ENCODE peak calls at places on chromosome 15, in nine cellular contexts. A is psoas muscle, F is adrenal gland, Y is dorsolateral prefrontal cortex, R is Panc1, B is neural progenitor cell, S is A549, D is cardiac muscle cell, I is SK-N-MC. N is an unnamed sample.

GRCh38 chr15:53872410-53872809 is 105.8 kb upstream of the UNC13C start:
- DNase-seq in A (no peak), F (no peak), Y (no peak), R (no peak), B (no peak), S (no peak), D (no peak), I (peak), N (no peak)

GRCh38 chr15:82595766-82596165 is 51.4 kb downstream of the CPEB1 start:
- DNase-seq in A (no peak), F (no peak), Y (no peak), R (no peak), B (peak), S (no peak), D (no peak), I (no peak), N (no peak)

GRCh38 chr15:79673416-79674123 is 223.2 kb downstream of the MTHFS start:
- DNase-seq in A (no peak), F (no peak), Y (no peak), R (no peak), B (peak), S (peak), D (no peak), I (no peak), N (peak)

GRCh38 chr15:37995461-37996347 is 61.3 kb downstream of the TMCO5A start:
- DNase-seq in A (no peak), F (peak), Y (no peak), R (no peak), B (peak), S (no peak), D (peak), I (no peak), N (peak)

GRCh38 chr15:85312486-85312885 is 67.9 kb upstream of the AKAP13 start:
- DNase-seq in A (no peak), F (no peak), Y (no peak), R (no peak), B (no peak), S (no peak), D (no peak), I (no peak), N (peak)

GRCh38 chr15:61621146-61621545 is 392.0 kb upstream of the RORA start:
- DNase-seq in A (peak), F (peak), Y (no peak), R (no peak), B (peak), S (no peak), D (peak), I (no peak), N (peak)

GRCh38 chr15:59550961-59551360 is 60.6 kb upstream of the GCNT3 start:
- DNase-seq in A (no peak), F (no peak), Y (no peak), R (no peak), B (no peak), S (no peak), D (no peak), I (no peak), N (no peak)

GRCh38 chr15:75782926-75783325 is 60.3 kb upstream of the UBE2Q2 start:
- DNase-seq in A (no peak), F (no peak), Y (no peak), R (no peak), B (no peak), S (no peak), D (no peak), I (no peak), N (no peak)

GRCh38 chr15:100849021-100849831 is 30.4 kb upstream of the ALDH1A3 start:
- DNase-seq in A (peak), F (no peak), Y (peak), R (peak), B (no peak), S (peak), D (peak), I (no peak), N (peak)

GRCh38 chr15:94174399-94174802 is 57.0 kb upstream of the MCTP2 start:
- DNase-seq in A (no peak), F (no peak), Y (no peak), R (no peak), B (no peak), S (no peak), D (no peak), I (no peak), N (peak)

GRCh38 chr15:25171856-25172687 is 217.3 kb downstream of the SNRPN start:
- DNase-seq in A (peak), F (no peak), Y (no peak), R (no peak), B (no peak), S (no peak), D (no peak), I (no peak), N (no peak)

GRCh38 chr15:74995779-74996765 is 709 bp downstream of the SCAMP5 start:
- DNase-seq in A (no peak), F (peak), Y (peak), R (no peak), B (peak), S (no peak), D (peak), I (no peak), N (no peak)

GRCh38 chr15:23038741-23039150 is 623 bp downstream of the TUBGCP5 start:
- DNase-seq in A (no peak), F (peak), Y (no peak), R (no peak), B (no peak), S (peak), D (no peak), I (no peak), N (peak)

GRCh38 chr15:27746556-27746955 is 352.6 kb downstream of the OCA2 start:
- DNase-seq in A (no peak), F (no peak), Y (no peak), R (no peak), B (no peak), S (no peak), D (no peak), I (no peak), N (no peak)

GRCh38 chr15:64050281-64051092 is 4.2 kb upstream of the DAPK2 start:
- DNase-seq in A (no peak), F (no peak), Y (no peak), R (no peak), B (no peak), S (peak), D (no peak), I (no peak), N (no peak)

GRCh38 chr15:63800245-63800644 is 33.5 kb downstream of the HERC1 start:
- DNase-seq in A (no peak), F (no peak), Y (no peak), R (no peak), B (no peak), S (no peak), D (no peak), I (no peak), N (no peak)

GRCh38 chr15:92614301-92614700 is 41.3 kb downstream of the FAM174B start:
- DNase-seq in A (no peak), F (no peak), Y (no peak), R (no peak), B (no peak), S (no peak), D (no peak), I (no peak), N (no peak)

GRCh38 chr15:64247906-64248541 is 85.2 kb upstream of the PPIB start:
- DNase-seq in A (no peak), F (peak), Y (no peak), R (peak), B (no peak), S (peak), D (no peak), I (no peak), N (peak)

GRCh38 chr15:32877201-32877600 is 159.4 kb downstream of the GREM1 start:
- DNase-seq in A (no peak), F (no peak), Y (no peak), R (no peak), B (no peak), S (no peak), D (no peak), I (no peak), N (no peak)

GRCh38 chr15:29182590-29182989 is 87.0 kb downstream of the NSMCE3 start:
- DNase-seq in A (no peak), F (no peak), Y (no peak), R (no peak), B (no peak), S (no peak), D (no peak), I (no peak), N (no peak)

GRCh38 chr15:98941595-98942255 is 65.9 kb downstream of the PGPEP1L start:
- DNase-seq in A (no peak), F (no peak), Y (no peak), R (no peak), B (no peak), S (no peak), D (no peak), I (peak), N (no peak)

GRCh38 chr15:98845138-98845884 is 162.3 kb downstream of the PGPEP1L start:
- DNase-seq in A (no peak), F (no peak), Y (no peak), R (no peak), B (no peak), S (no peak), D (no peak), I (no peak), N (no peak)

GRCh38 chr15:84598993-84599392 is 1.8 kb upstream of the ZSCAN2 start:
- DNase-seq in A (no peak), F (peak), Y (no peak), R (no peak), B (peak), S (peak), D (peak), I (no peak), N (peak)

GRCh38 chr15:30956216-30956803 is 35.1 kb downstream of the MTMR10 start:
- DNase-seq in A (no peak), F (peak), Y (no peak), R (no peak), B (no peak), S (no peak), D (no peak), I (no peak), N (no peak)

GRCh38 chr15:38220874-38221273 is 31.8 kb upstream of the SPRED1 start:
- DNase-seq in A (no peak), F (no peak), Y (no peak), R (no peak), B (no peak), S (no peak), D (no peak), I (no peak), N (no peak)

GRCh38 chr15:31452595-31453557 is 126.2 kb downstream of the KLF13 start:
- DNase-seq in A (peak), F (no peak), Y (no peak), R (no peak), B (no peak), S (no peak), D (no peak), I (no peak), N (no peak)

GRCh38 chr15:88423331-88423730 is 43.9 kb downstream of the MRPL46 start:
- DNase-seq in A (no peak), F (no peak), Y (no peak), R (no peak), B (no peak), S (no peak), D (no peak), I (no peak), N (no peak)

GRCh38 chr15:45167631-45168205 is 20.0 kb downstream of the SHF start:
- DNase-seq in A (no peak), F (no peak), Y (no peak), R (no peak), B (no peak), S (no peak), D (no peak), I (no peak), N (no peak)

GRCh38 chr15:63238796-63239195 is 38.6 kb upstream of the APH1B start:
- DNase-seq in A (no peak), F (no peak), Y (no peak), R (no peak), B (no peak), S (no peak), D (no peak), I (no peak), N (peak)

GRCh38 chr15:63436872-63437375 is 55.3 kb upstream of the CA12 start:
- DNase-seq in A (peak), F (peak), Y (peak), R (no peak), B (peak), S (peak), D (peak), I (peak), N (peak)

GRCh38 chr15:99057020-99057419 is 47.9 kb upstream of the SYNM start:
- DNase-seq in A (peak), F (no peak), Y (no peak), R (no peak), B (peak), S (no peak), D (peak), I (no peak), N (no peak)

GRCh38 chr15:75842722-75843617 is at the start of gene UBE2Q2:
- DNase-seq in A (peak), F (peak), Y (peak), R (no peak), B (peak), S (peak), D (peak), I (no peak), N (peak)

GRCh38 chr15:73244333-73244732 is 124.4 kb downstream of the HCN4 start:
- DNase-seq in A (no peak), F (no peak), Y (no peak), R (no peak), B (peak), S (peak), D (peak), I (no peak), N (no peak)

GRCh38 chr15:40762919-40763800 is 708 bp upstream of the GCHFR start:
- DNase-seq in A (peak), F (peak), Y (peak), R (no peak), B (peak), S (no peak), D (no peak), I (no peak), N (peak)
- H3K4me3 ChIP-seq in A (peak), F (peak), Y (peak), R (peak), B (peak), S (peak), D (peak), I (peak), N (peak)

GRCh38 chr15:96321422-96322391 is 8.8 kb upstream of the NR2F2 start:
- DNase-seq in A (peak), F (no peak), Y (no peak), R (no peak), B (peak), S (no peak), D (no peak), I (no peak), N (peak)

GRCh38 chr15:96322401-96323249 is 7.9 kb upstream of the NR2F2 start:
- DNase-seq in A (peak), F (no peak), Y (no peak), R (no peak), B (peak), S (no peak), D (no peak), I (no peak), N (peak)

GRCh38 chr15:96324900-96325299 is 5.6 kb upstream of the NR2F2 start:
- DNase-seq in A (no peak), F (no peak), Y (no peak), R (no peak), B (no peak), S (no peak), D (no peak), I (no peak), N (peak)

GRCh38 chr15:96324192-96324895 is 6.2 kb upstream of the NR2F2 start:
- DNase-seq in A (no peak), F (peak), Y (no peak), R (no peak), B (peak), S (no peak), D (no peak), I (no peak), N (peak)

GRCh38 chr15:96323250-96324162 is 7.0 kb upstream of the NR2F2 start:
- DNase-seq in A (no peak), F (no peak), Y (no peak), R (no peak), B (peak), S (no peak), D (no peak), I (no peak), N (no peak)
- H3K4me3 ChIP-seq in A (peak), F (no peak), Y (no peak), R (no peak), B (peak), S (no peak), D (no peak), I (no peak), N (no peak)

GRCh38 chr15:36886135-36887011 is 214.0 kb downstream of the MEIS2 start:
- DNase-seq in A (no peak), F (no peak), Y (no peak), R (no peak), B (peak), S (no peak), D (no peak), I (no peak), N (no peak)

GRCh38 chr15:36885709-36886108 is 214.6 kb downstream of the MEIS2 start:
- DNase-seq in A (no peak), F (no peak), Y (no peak), R (no peak), B (no peak), S (no peak), D (no peak), I (no peak), N (no peak)

GRCh38 chr15:36888018-36888992 is 212.0 kb downstream of the MEIS2 start:
- DNase-seq in A (peak), F (peak), Y (no peak), R (no peak), B (peak), S (no peak), D (peak), I (no peak), N (peak)

GRCh38 chr15:36884404-36885335 is 215.7 kb downstream of the MEIS2 start:
- DNase-seq in A (no peak), F (no peak), Y (no peak), R (no peak), B (peak), S (no peak), D (no peak), I (no peak), N (no peak)

DNA sequence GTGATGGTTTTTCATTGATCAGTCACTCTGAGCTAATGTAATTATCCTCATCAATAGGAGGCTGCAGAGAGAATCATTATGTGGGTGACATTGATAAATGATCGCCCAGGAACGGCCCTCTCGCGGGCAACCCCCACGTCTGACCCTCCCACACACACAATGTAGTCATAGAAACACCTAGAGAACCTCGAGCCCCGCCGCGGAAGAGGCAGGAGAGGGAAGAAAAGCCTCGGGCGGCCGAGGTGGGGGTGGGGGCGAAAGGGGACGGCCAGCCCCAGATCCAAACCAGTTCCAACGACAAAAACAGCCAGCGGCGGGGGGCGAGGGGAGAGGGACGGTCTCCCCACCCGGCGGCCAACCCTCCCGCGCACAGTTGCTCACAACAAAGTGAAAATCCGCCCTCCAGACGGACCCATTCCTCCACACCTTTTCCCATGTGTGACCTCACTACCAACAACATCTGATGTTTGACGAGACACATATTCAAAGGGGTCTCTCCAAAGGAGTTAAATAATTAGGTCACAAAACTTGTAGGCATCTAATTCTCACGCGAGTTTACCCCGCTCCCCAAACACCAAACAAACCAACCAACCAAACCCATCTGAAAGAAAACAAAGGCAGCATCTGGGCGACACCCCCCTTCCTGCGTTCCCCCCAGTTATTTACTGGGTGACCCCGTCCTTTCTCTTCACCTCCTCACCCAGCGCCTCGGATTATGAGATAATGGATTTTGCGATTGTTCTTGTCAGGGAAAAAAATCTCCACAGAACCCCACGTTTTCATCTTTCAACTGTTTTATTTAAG is 212.9 kb downstream of the MEIS2 start:
- DNase-seq in A (peak), F (no peak), Y (no peak), R (no peak), B (peak), S (no peak), D (peak), I (no peak), N (no peak)
- H3K4me3 ChIP-seq in A (no peak), F (peak), Y (peak), R (peak), B (peak), S (peak), D (peak), I (no peak), N (peak)

GRCh38 chr15:78112551-78112950 is 18.7 kb downstream of the CIB2 start:
- DNase-seq in A (no peak), F (no peak), Y (no peak), R (no peak), B (no peak), S (no peak), D (no peak), I (no peak), N (no peak)
- H3K4me3 ChIP-seq in A (no peak), F (no peak), Y (no peak), R (no peak), B (no peak), S (no peak), D (no peak), I (no peak), N (no peak)

GRCh38 chr15:43927203-43927602 is 100.4 kb downstream of the WDR76 start:
- DNase-seq in A (no peak), F (no peak), Y (no peak), R (no peak), B (no peak), S (no peak), D (no peak), I (no peak), N (no peak)
- H3K4me3 ChIP-seq in A (no peak), F (no peak), Y (no peak), R (no peak), B (no peak), S (no peak), D (no peak), I (no peak), N (no peak)

DNA sequence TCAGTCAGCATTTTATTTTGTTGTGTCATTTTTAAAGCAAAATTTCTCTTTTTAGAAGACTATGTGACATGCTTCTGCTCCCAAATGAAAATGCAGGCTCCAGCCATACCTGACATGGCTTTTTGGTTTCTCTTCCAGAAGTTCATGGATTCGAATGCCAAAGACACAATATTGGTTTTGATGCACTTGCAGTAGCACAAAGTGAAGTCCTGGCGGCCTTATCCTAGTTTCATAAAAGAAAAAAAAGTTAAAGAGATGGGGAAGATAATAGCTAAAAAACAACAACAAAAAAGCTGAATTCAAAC is 62.7 kb downstream of the NR2F2 start:
- DNase-seq in A (no peak), F (no peak), Y (no peak), R (no peak), B (no peak), S (no peak), D (no peak), I (no peak), N (no peak)
- H3K4me3 ChIP-seq in A (no peak), F (no peak), Y (no peak), R (no peak), B (no peak), S (no peak), D (no peak), I (no peak), N (no peak)

DNA sequence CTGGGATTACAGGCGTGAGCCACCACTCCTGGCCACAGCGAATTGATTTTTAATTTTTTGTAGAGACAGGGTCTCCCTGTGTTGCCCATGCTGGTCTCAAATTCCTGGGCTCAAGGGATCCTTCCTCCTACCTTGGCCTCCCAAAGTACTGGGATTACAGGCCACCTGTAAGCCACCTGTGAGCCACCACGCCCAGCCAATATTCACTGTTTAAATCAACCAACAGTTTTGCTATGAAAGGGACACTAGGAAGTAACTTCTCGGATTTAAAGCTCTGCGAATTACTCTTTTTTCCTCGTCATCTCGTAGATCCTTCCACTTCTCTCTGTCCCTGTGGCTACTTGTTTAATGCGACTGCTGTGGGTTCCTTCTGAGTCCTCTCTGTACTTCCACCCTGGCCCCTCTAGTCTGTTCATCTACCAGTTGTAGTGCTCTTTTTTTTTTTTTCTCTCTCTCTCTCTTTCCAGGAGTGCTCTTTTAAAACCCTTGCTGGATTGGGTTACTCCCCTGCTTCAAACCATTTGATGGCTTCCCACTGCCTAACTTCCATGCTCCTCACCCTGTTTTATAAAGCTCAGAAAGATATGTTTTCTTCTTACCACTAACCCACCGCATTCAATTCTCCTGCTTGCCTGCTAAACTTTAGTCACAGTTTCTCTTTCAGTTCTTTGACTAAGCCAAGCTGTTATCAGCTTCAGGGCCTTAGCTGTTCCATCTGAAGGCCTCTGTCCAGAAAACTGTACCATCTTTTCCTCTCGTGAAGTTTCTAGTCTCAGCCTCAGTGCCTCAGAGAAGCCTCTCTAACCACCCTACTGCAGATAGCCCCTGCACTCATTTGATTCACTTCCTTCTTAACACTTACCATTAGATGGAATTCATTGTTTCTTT is 12.4 kb downstream of the RTF1 start:
- DNase-seq in A (no peak), F (peak), Y (no peak), R (no peak), B (no peak), S (no peak), D (no peak), I (no peak), N (no peak)
- H3K4me3 ChIP-seq in A (no peak), F (no peak), Y (no peak), R (no peak), B (no peak), S (no peak), D (no peak), I (no peak), N (no peak)

N was measured in fibroblast of mammary gland.